ENCODE peak calls at places on chromosome 14, in four cellular contexts. K is SK-N-SH, R is A549, Q is suprapubic skin. W is an unnamed sample.

GRCh38 chr14:59354666-59355065 is 110.5 kb downstream of the GPR135 start:
- DNase-seq in R (no peak), K (no peak), Q (no peak), W (no peak)

GRCh38 chr14:67819563-67820411 is at the start of gene RAD51B:
- DNase-seq in K (peak; percentile 82), R (peak; percentile 95), Q (peak; percentile 92), W (peak; percentile 85)

GRCh38 chr14:61493239-61493638 is 171.9 kb downstream of the PRKCH start:
- DNase-seq in R (no peak), K (no peak), Q (no peak), W (no peak)

GRCh38 chr14:30194769-30195168 is 267.1 kb upstream of the PRKD1 start:
- DNase-seq in K (no peak), R (no peak), Q (no peak), W (no peak)

GRCh38 chr14:54935958-54936357 is 33.3 kb upstream of the GCH1 start:
- DNase-seq in Q (no peak), R (no peak), K (no peak), W (no peak)

GRCh38 chr14:36295642-36296627 is 24.5 kb downstream of the MBIP start:
- DNase-seq in Q (no peak), K (no peak), R (no peak), W (no peak)

GRCh38 chr14:51297066-51297465 is 57.0 kb downstream of the TMX1 start:
- DNase-seq in R (no peak), K (peak; percentile 12), Q (no peak), W (no peak)

GRCh38 chr14:24238527-24239037 is 3.8 kb downstream of the TINF2 start:
- DNase-seq in K (no peak), R (no peak), Q (no peak), W (no peak)

GRCh38 chr14:61145903-61146411 is 135.2 kb downstream of the TMEM30B start:
- DNase-seq in K (peak; percentile 46), R (no peak), Q (no peak), W (no peak)

DNA sequence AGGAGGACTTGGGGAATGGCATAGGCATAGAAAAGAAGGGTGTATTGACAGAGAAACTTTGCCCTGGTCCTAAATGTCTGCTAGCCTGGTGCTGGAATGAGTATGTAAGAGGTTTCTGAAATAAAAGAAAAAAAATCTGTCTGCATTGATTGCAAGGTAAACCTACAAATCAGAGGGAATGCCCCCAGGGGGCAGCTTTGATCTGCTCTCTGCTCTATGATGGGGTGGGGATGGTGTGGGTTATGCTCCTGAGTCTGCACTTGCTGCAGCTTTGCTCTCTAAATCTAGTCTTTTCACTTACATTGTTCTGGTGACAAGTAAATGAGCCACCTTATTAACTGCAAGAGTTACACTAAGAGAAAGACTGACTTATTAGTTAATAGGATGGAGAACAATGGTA is 468.4 kb upstream of the STXBP6 start:
- DNase-seq in Q (no peak), R (no peak), K (no peak), W (no peak)
- TF ChIP-seq CTCF in Q (no peak), R (no peak), K (no peak), W (no peak)

GRCh38 chr14:34498684-34499412 is 36.8 kb upstream of the SPTSSA start:
- DNase-seq in Q (no peak), K (peak; percentile 45), R (peak; percentile 52), W (no peak)
- TF ChIP-seq CTCF in Q (peak; percentile 55), K (peak; percentile 58), R (peak; percentile 77), W (peak; percentile 63)

GRCh38 chr14:100076133-100076532 is 10.9 kb downstream of the EVL start:
- DNase-seq in R (peak; percentile 13), K (no peak), Q (no peak), W (peak; percentile 87)
- TF ChIP-seq CTCF in R (no peak), K (peak; percentile 38), Q (peak; percentile 40), W (peak; percentile 84)

DNA sequence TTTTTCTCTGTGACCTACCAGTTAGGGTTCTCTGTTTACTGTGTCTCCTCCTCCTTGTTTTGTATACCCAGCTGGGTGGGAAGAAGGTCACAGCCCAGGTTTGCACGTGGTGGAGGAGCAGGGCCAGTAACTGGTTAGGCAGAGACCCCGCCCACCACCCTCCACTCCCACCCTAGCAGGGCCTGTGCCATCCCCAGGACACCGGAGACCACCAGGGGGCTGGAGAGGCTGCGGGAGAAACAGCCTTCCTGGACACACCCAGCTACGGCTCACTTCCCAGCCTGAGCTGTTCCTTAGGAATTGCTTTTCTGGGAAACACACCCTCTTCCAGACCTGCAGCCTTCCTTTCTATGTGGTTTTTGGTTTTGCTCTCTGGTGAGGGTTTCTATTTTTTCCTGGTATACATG is 21.1 kb downstream of the BDKRB2 start:
- DNase-seq in Q (peak; percentile 84), K (peak; percentile 60), R (no peak), W (no peak)
- TF ChIP-seq CTCF in Q (peak; percentile 18), K (peak; percentile 36), R (no peak), W (no peak)

DNA sequence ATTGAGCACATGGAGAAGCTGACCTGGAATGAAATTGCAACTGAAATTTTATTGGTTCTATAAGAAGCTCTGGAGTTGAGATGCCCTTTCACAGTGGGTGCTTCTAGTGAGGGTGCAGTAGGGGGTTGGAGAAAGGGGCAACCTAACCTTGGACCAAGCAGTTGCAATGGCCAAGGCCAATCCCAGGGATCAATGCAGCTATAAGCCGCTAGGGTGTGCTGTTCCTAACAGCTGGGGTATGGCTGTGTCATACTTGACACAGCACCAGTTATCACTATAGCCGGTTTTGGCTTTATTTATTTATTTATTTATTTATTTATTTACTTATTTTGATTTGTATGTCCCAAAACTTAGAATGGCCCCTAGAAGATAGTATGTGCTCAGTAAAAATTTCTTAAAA is 505.9 kb downstream of the FLRT2 start:
- DNase-seq in Q (no peak), K (peak; percentile 19), R (no peak), W (no peak)
- TF ChIP-seq CTCF in Q (no peak), K (peak; percentile 57), R (no peak), W (peak; percentile 37)

GRCh38 chr14:73935666-73936065 is 14.2 kb downstream of the FAM161B start:
- DNase-seq in K (peak; percentile 51), Q (no peak), R (peak; percentile 75), W (no peak)
- TF ChIP-seq CTCF in K (peak; percentile 46), Q (peak; percentile 14), R (no peak), W (peak; percentile 50)